ENCODE peak calls at places on chromosomes 12 and 14, in eight cellular contexts. One of them, this sample, is unnamed.

GRCh38 chr14:101563654-101564443 is 2.6 kb downstream of the DIO3 start:
- DNase-seq in cardiac muscle cell: no peak
- DNase-seq in ovary: no peak
- DNase-seq in colonic mucosa: no peak
- DNase-seq in AG04450: no peak
- DNase-seq in PC-3: no peak
- DNase-seq in transverse colon: no peak
- DNase-seq in IMR-90: no peak
- DNase-seq in this sample: no peak

GRCh38 chr12:25025951-25026490 is 77.1 kb upstream of the BCAT1 start:
- DNase-seq in cardiac muscle cell: no peak
- DNase-seq in PC-3: no peak
- DNase-seq in IMR-90: no peak
- DNase-seq in transverse colon: no peak
- DNase-seq in ovary: no peak
- DNase-seq in colonic mucosa: no peak
- DNase-seq in AG04450: no peak
- DNase-seq in this sample: no peak

GRCh38 chr14:68779761-68780323 is 13.0 kb downstream of the ZFP36L1 start:
- DNase-seq in AG04450: no peak
- DNase-seq in PC-3: peak; percentile 98
- DNase-seq in colonic mucosa: peak; percentile 72
- DNase-seq in transverse colon: peak; percentile 66
- DNase-seq in ovary: no peak
- DNase-seq in IMR-90: peak; percentile 91
- DNase-seq in cardiac muscle cell: no peak
- DNase-seq in this sample: no peak

GRCh38 chr12:116087399-116087798 is 190.1 kb downstream of the MED13L start:
- DNase-seq in IMR-90: no peak
- DNase-seq in transverse colon: no peak
- DNase-seq in PC-3: no peak
- DNase-seq in cardiac muscle cell: no peak
- DNase-seq in AG04450: no peak
- DNase-seq in ovary: no peak
- DNase-seq in colonic mucosa: no peak
- DNase-seq in this sample: no peak

GRCh38 chr14:100374891-100375272 is 51.7 kb downstream of the SLC25A47 start:
- DNase-seq in colonic mucosa: no peak
- DNase-seq in IMR-90: peak; percentile 20
- DNase-seq in ovary: no peak
- DNase-seq in transverse colon: no peak
- DNase-seq in AG04450: no peak
- DNase-seq in cardiac muscle cell: no peak
- DNase-seq in PC-3: no peak
- DNase-seq in this sample: no peak

GRCh38 chr12:97235102-97235501 is 227.5 kb upstream of the RMST start:
- DNase-seq in transverse colon: no peak
- DNase-seq in AG04450: no peak
- DNase-seq in ovary: no peak
- DNase-seq in colonic mucosa: no peak
- DNase-seq in IMR-90: no peak
- DNase-seq in cardiac muscle cell: no peak
- DNase-seq in PC-3: no peak
- DNase-seq in this sample: no peak

GRCh38 chr14:68544150-68544892 is 248.5 kb downstream of the ZFP36L1 start:
- DNase-seq in transverse colon: peak; percentile 64
- DNase-seq in ovary: peak; percentile 91
- DNase-seq in cardiac muscle cell: no peak
- DNase-seq in PC-3: peak; percentile 23
- DNase-seq in colonic mucosa: peak; percentile 60
- DNase-seq in AG04450: peak; percentile 97
- DNase-seq in IMR-90: peak; percentile 100
- DNase-seq in this sample: peak; percentile 62

GRCh38 chr12:119115296-119115905 is 63.3 kb upstream of the HSPB8 start:
- DNase-seq in transverse colon: peak; percentile 17
- DNase-seq in colonic mucosa: peak; percentile 39
- DNase-seq in cardiac muscle cell: peak; percentile 81
- DNase-seq in AG04450: peak; percentile 8
- DNase-seq in IMR-90: peak; percentile 31
- DNase-seq in PC-3: peak; percentile 74
- DNase-seq in ovary: peak; percentile 49
- DNase-seq in this sample: peak; percentile 30

GRCh38 chr14:29016050-29016900 is 249.7 kb downstream of the FOXG1 start:
- DNase-seq in ovary: peak; percentile 22
- DNase-seq in AG04450: no peak
- DNase-seq in cardiac muscle cell: peak; percentile 73
- DNase-seq in colonic mucosa: no peak
- DNase-seq in IMR-90: peak; percentile 51
- DNase-seq in transverse colon: no peak
- DNase-seq in PC-3: peak; percentile 66
- DNase-seq in this sample: peak; percentile 9

GRCh38 chr14:67763158-67763822 is 53.1 kb downstream of the ZFYVE26 start:
- DNase-seq in PC-3: peak; percentile 94
- DNase-seq in ovary: no peak
- DNase-seq in cardiac muscle cell: no peak
- DNase-seq in colonic mucosa: peak; percentile 25
- DNase-seq in IMR-90: no peak
- DNase-seq in transverse colon: no peak
- DNase-seq in AG04450: no peak
- DNase-seq in this sample: no peak

GRCh38 chr14:67056684-67057083 is 132.6 kb upstream of the GARIN2 start:
- DNase-seq in ovary: no peak
- DNase-seq in PC-3: no peak
- DNase-seq in IMR-90: no peak
- DNase-seq in AG04450: no peak
- DNase-seq in cardiac muscle cell: no peak
- DNase-seq in colonic mucosa: no peak
- DNase-seq in transverse colon: no peak
- DNase-seq in this sample: no peak

GRCh38 chr14:63713058-63713457 is 14.8 kb downstream of the SGPP1 start:
- DNase-seq in colonic mucosa: no peak
- DNase-seq in AG04450: no peak
- DNase-seq in PC-3: peak; percentile 63
- DNase-seq in IMR-90: no peak
- DNase-seq in cardiac muscle cell: no peak
- DNase-seq in ovary: no peak
- DNase-seq in transverse colon: no peak
- DNase-seq in this sample: no peak

GRCh38 chr14:65966188-65966587 is 520.0 kb upstream of the CCDC196 start:
- DNase-seq in ovary: no peak
- DNase-seq in cardiac muscle cell: no peak
- DNase-seq in PC-3: no peak
- DNase-seq in colonic mucosa: no peak
- DNase-seq in IMR-90: no peak
- DNase-seq in transverse colon: no peak
- DNase-seq in AG04450: no peak
- DNase-seq in this sample: no peak

GRCh38 chr12:113048716-113049127 is 7.8 kb upstream of the DTX1 start:
- DNase-seq in ovary: peak; percentile 52
- DNase-seq in transverse colon: peak; percentile 59
- DNase-seq in IMR-90: peak; percentile 51
- DNase-seq in AG04450: peak; percentile 27
- DNase-seq in cardiac muscle cell: peak; percentile 82
- DNase-seq in PC-3: peak; percentile 84
- DNase-seq in colonic mucosa: peak; percentile 71
- DNase-seq in this sample: peak; percentile 75

GRCh38 chr12:92860521-92860920 is 68.6 kb downstream of the EEA1 start:
- DNase-seq in IMR-90: peak; percentile 31
- DNase-seq in AG04450: peak; percentile 2
- DNase-seq in cardiac muscle cell: no peak
- DNase-seq in PC-3: no peak
- DNase-seq in transverse colon: no peak
- DNase-seq in colonic mucosa: no peak
- DNase-seq in ovary: no peak
- DNase-seq in this sample: no peak

GRCh38 chr14:80981156-80981555 is 25.7 kb downstream of the TSHR start:
- DNase-seq in cardiac muscle cell: no peak
- DNase-seq in ovary: no peak
- DNase-seq in PC-3: no peak
- DNase-seq in AG04450: no peak
- DNase-seq in colonic mucosa: no peak
- DNase-seq in IMR-90: no peak
- DNase-seq in transverse colon: no peak
- DNase-seq in this sample: no peak

GRCh38 chr14:54350196-54350595 is 46.6 kb upstream of the CDKN3 start:
- DNase-seq in ovary: no peak
- DNase-seq in colonic mucosa: no peak
- DNase-seq in PC-3: no peak
- DNase-seq in AG04450: no peak
- DNase-seq in transverse colon: no peak
- DNase-seq in IMR-90: peak; percentile 58
- DNase-seq in cardiac muscle cell: no peak
- DNase-seq in this sample: no peak

DNA sequence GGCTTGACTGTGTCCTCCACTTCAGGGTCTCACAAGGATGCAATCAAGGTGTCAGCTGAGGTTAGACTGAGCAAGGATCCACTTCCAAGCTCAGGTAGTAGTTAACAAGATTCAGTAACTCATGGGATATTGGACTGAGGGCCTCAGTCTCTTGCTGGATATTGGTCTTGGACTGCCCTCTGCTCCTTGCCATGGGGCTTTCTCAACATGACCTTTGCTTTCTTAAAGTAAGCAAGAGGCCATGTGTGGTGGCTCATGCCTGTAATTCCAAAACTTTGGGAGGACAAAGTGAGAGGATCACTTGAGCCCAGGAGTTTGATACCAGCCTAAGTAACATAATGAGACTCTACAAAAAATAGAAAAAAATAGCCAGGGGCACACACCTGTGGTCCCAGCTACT is 231.3 kb upstream of the AMIGO2 start:
- DNase-seq in transverse colon: no peak
- DNase-seq in colonic mucosa: no peak
- DNase-seq in ovary: no peak
- DNase-seq in AG04450: no peak
- DNase-seq in PC-3: no peak
- DNase-seq in IMR-90: no peak
- DNase-seq in cardiac muscle cell: no peak
- DNase-seq in this sample: no peak
- H3K27ac ChIP-seq in transverse colon: no peak overlapping the region
- H3K27ac ChIP-seq in colonic mucosa: no peak overlapping the region
- H3K27ac ChIP-seq in ovary: no peak overlapping the region
- H3K27ac ChIP-seq in AG04450: no peak overlapping the region
- H3K27ac ChIP-seq in PC-3: no peak overlapping the region
- H3K27ac ChIP-seq in IMR-90: no peak overlapping the region
- H3K27ac ChIP-seq in cardiac muscle cell: no peak overlapping the region
- H3K27ac ChIP-seq in this sample: no peak overlapping the region

DNA sequence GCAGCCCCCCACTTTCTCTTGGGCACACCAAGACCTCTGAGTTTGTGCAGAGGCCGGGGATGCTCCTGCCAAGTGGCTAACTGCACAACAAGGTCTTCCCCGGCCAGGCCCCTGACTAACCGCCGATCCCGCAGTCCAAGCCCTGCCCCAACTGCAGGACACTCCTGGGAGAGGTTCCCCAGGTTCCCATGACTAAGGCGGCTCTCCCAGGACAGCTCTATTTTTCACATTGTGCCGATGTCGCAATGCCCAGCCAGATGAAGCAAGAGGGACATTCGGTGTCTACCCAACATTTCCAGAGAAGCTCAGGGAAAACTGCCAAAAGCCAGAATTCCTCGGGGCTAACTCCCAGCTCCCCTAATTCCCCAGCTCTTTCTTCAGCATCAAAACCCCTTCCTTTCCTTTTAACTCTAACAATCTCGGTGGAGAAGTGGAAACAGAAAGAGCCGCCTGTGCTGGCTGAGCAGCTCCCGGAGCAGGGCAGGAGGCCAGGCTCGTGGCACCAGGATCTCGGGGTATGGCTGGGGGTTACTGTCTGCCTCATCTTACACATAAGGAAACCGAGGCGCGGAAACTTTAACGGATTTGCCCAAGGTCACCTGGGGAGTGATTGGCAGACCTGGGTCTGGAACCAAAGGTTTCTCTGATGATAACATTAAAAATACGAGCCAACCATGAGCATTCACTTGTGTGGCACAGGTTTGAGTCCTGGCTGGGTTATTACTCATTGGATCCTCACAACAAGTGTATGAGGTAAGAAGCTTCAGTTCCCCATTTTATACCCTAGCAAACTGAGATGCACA is 318.3 kb downstream of the BCL11B start:
- DNase-seq in cardiac muscle cell: no peak
- DNase-seq in ovary: peak; percentile 62
- DNase-seq in colonic mucosa: peak; percentile 44
- DNase-seq in transverse colon: peak; percentile 59
- DNase-seq in AG04450: no peak
- DNase-seq in PC-3: no peak
- DNase-seq in IMR-90: no peak
- DNase-seq in this sample: peak; percentile 75
- H3K27ac ChIP-seq in cardiac muscle cell: no peak overlapping the region
- H3K27ac ChIP-seq in ovary: no peak overlapping the region
- H3K27ac ChIP-seq in colonic mucosa: no peak overlapping the region
- H3K27ac ChIP-seq in transverse colon: no peak overlapping the region
- H3K27ac ChIP-seq in AG04450: no peak overlapping the region
- H3K27ac ChIP-seq in PC-3: no peak overlapping the region
- H3K27ac ChIP-seq in IMR-90: no peak overlapping the region
- H3K27ac ChIP-seq in this sample: peak overlapping the region; percentile 91

DNA sequence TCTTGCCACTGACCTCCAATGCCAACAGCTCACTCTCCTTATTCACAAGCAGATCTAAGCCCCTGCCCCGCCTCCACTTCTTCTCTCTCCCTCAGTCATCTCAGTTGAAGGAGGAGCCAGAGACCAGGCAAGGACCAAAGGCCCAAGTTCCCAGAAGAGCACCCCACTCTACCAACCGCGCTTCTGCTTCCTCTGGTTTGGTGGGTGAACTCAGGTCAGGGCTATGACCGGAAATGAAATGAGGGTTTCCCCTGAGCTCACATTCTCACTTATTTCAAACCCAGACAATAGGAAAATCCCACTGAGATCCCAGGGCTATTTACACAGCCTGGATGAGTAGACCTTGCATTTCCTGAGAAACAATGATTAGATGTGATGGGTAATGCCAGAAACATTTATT is 9.9 kb downstream of the DPF3 start:
- DNase-seq in AG04450: no peak
- DNase-seq in transverse colon: no peak
- DNase-seq in PC-3: peak; percentile 93
- DNase-seq in IMR-90: peak; percentile 55
- DNase-seq in ovary: no peak
- DNase-seq in colonic mucosa: no peak
- DNase-seq in cardiac muscle cell: no peak
- DNase-seq in this sample: no peak
- H3K27ac ChIP-seq in AG04450: no peak overlapping the region
- H3K27ac ChIP-seq in transverse colon: no peak overlapping the region
- H3K27ac ChIP-seq in PC-3: peak overlapping the region; percentile 97
- H3K27ac ChIP-seq in IMR-90: no peak overlapping the region
- H3K27ac ChIP-seq in ovary: no peak overlapping the region
- H3K27ac ChIP-seq in colonic mucosa: no peak overlapping the region
- H3K27ac ChIP-seq in cardiac muscle cell: peak overlapping the region; percentile 50
- H3K27ac ChIP-seq in this sample: no peak overlapping the region

DNA sequence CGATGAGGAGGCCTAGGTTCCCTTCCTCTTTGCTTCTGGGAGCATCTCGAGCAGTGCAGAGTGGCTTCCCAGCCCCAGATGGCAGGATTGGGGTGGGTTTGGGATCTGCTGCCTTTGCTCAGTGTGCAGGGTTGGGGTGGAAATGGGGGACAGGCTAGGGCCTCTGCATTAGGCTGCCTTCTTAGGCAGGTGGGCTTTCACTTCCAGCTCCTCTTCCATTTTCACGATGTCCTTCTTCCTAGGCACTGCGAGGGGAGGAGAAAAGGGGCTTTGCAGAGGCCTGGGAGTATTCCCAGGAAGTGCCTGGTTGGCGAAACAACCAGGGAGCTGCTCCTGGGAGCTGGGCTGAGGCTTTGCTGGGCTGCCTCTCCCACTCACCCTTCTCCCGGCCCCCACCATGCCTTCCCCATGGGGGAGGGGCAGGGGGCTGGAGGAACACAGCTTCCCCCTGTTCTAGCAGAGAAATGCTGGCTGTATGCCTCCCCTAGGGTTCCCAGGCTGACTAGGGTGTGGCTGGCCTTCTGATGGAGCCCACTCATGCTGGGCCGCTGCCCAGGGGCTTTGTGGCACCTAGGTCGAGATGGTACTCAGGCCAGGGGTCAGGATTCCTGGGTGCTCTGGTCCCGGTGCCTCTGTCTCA is 2.4 kb downstream of the NR4A1 start:
- DNase-seq in AG04450: no peak
- DNase-seq in colonic mucosa: no peak
- DNase-seq in cardiac muscle cell: no peak
- DNase-seq in PC-3: no peak
- DNase-seq in IMR-90: peak; percentile 64
- DNase-seq in transverse colon: peak; percentile 57
- DNase-seq in ovary: peak; percentile 80
- DNase-seq in this sample: no peak
- H3K27ac ChIP-seq in AG04450: no peak overlapping the region
- H3K27ac ChIP-seq in colonic mucosa: no peak overlapping the region
- H3K27ac ChIP-seq in cardiac muscle cell: no peak overlapping the region
- H3K27ac ChIP-seq in PC-3: no peak overlapping the region
- H3K27ac ChIP-seq in IMR-90: peak overlapping the region; percentile 8
- H3K27ac ChIP-seq in transverse colon: peak overlapping the region; percentile 94
- H3K27ac ChIP-seq in ovary: peak overlapping the region; percentile 91
- H3K27ac ChIP-seq in this sample: no peak overlapping the region

This sample was measured in RWPE1.